ENCODE peak calls at places on chromosomes 7 and 10, in nine cellular contexts. A is M059J; P is NT2/D1; I is stimulated activated CD4-positive, alpha-beta T cell treated with anti-CD3 and anti-CD28 coated beads, Interleukin-2, amount 100 ng/mL, for 48 hours; Y is GM13977; H is C1 segment of cervical spinal cord; R is fibroblast of the aortic adventitia; T is CD8-positive, alpha-beta T cell; S is Caki2. U is an unnamed sample.

GRCh38 chr7:149196705-149197171 is 1.4 kb downstream of the ZNF282 start:
- DNase-seq in A (peak), P (no peak), I (no peak), Y (no peak), H (no peak), R (no peak), T (no peak), S (peak), U (no peak)

GRCh38 chr10:52871191-52871843 is 98.7 kb upstream of the MBL2 start:
- DNase-seq in A (no peak), P (no peak), I (no peak), Y (no peak), H (no peak), R (no peak), T (no peak), S (no peak), U (no peak)

GRCh38 chr7:32298403-32299132 is 191.6 kb downstream of the LSM5 start:
- DNase-seq in A (no peak), P (no peak), I (no peak), Y (no peak), H (no peak), R (no peak), T (no peak), S (no peak), U (no peak)

GRCh38 chr7:100493476-100494264 is 9.9 kb downstream of the NYAP1 start:
- DNase-seq in A (peak), P (no peak), I (peak), Y (peak), H (peak), R (no peak), T (peak), S (no peak), U (no peak)

GRCh38 chr7:85186083-85186520 is 754 bp downstream of the SEMA3D start:
- DNase-seq in A (peak), P (peak), I (no peak), Y (no peak), H (peak), R (peak), T (no peak), S (peak), U (peak)

GRCh38 chr7:75950111-75950681 is 35.2 kb downstream of the POR start:
- DNase-seq in A (no peak), P (no peak), I (no peak), Y (no peak), H (no peak), R (no peak), T (no peak), S (no peak), U (no peak)

GRCh38 chr7:135501402-135501801 is 8.5 kb downstream of the CNOT4 start:
- DNase-seq in A (peak), P (no peak), I (no peak), Y (no peak), H (no peak), R (peak), T (no peak), S (no peak), U (no peak)

GRCh38 chr7:38141187-38141586 is 36.9 kb upstream of the STARD3NL start:
- DNase-seq in A (no peak), P (no peak), I (no peak), Y (no peak), H (no peak), R (no peak), T (no peak), S (no peak), U (no peak)

GRCh38 chr10:78194050-78194449 is 160.4 kb downstream of the RPS24 start:
- DNase-seq in A (peak), P (no peak), I (no peak), Y (no peak), H (no peak), R (no peak), T (no peak), S (no peak), U (no peak)

GRCh38 chr7:148964510-148965267 is 63.6 kb downstream of the PDIA4 start:
- DNase-seq in A (peak), P (no peak), I (no peak), Y (no peak), H (no peak), R (peak), T (no peak), S (no peak), U (no peak)

GRCh38 chr7:10239643-10240345 is 733.9 kb upstream of the PHF14 start:
- DNase-seq in A (no peak), P (no peak), I (no peak), Y (no peak), H (no peak), R (no peak), T (no peak), S (no peak), U (peak)

GRCh38 chr10:103803941-103804340 is 51.4 kb downstream of the SH3PXD2A start:
- DNase-seq in A (peak), P (no peak), I (no peak), Y (no peak), H (no peak), R (no peak), T (peak), S (no peak), U (peak)

GRCh38 chr10:42866115-42866995 is 83.8 kb downstream of the BMS1 start:
- DNase-seq in A (peak), P (peak), I (peak), Y (peak), H (peak), R (peak), T (peak), S (peak), U (peak)

GRCh38 chr7:89023902-89024301 is 228.4 kb upstream of the TEX47 start:
- DNase-seq in A (no peak), P (no peak), I (no peak), Y (no peak), H (no peak), R (no peak), T (no peak), S (no peak), U (no peak)

GRCh38 chr10:102631525-102632393 is 12.5 kb upstream of the TRIM8 start:
- DNase-seq in A (no peak), P (no peak), I (no peak), Y (no peak), H (no peak), R (no peak), T (no peak), S (no peak), U (no peak)

GRCh38 chr7:107180378-107180777 is 11.6 kb downstream of the HBP1 start:
- DNase-seq in A (peak), P (no peak), I (peak), Y (no peak), H (no peak), R (peak), T (peak), S (peak), U (no peak)

GRCh38 chr10:36683421-36683820 is 442.0 kb upstream of the ANKRD30A start:
- DNase-seq in A (no peak), P (no peak), I (no peak), Y (no peak), H (no peak), R (no peak), T (no peak), S (no peak), U (no peak)

GRCh38 chr10:7767209-7767608 is 20.6 kb downstream of the KIN start:
- DNase-seq in A (no peak), P (no peak), I (no peak), Y (no peak), H (no peak), R (peak), T (no peak), S (no peak), U (no peak)

U was measured in HAP-1.